ENCODE peak calls at places on chromosomes 2 and 18, in nine cellular contexts. V is neuronal stem cell, B is GM23248, R is IMR-90, C is endothelial cell of umbilical vein, H is SK-N-SH, P is K562, Y is neural progenitor cell, X is fibroblast of lung. D is an unnamed sample.
A peak's percentile ranks its signal among the peaks of the same experiment; 100 is the strongest.

GRCh38 chr2:24891201-24891600 is 28.8 kb downstream of the ADCY3 start:
- DNase-seq in V (no peak), B (no peak), R (peak; percentile 18), C (no peak), H (no peak), P (no peak), Y (no peak), X (no peak), D (peak; percentile 70)

GRCh38 chr18:77069931-77070330 is 62.7 kb downstream of the MBP start:
- DNase-seq in V (no peak), B (no peak), R (no peak), C (no peak), H (no peak), P (no peak), Y (no peak), X (no peak), D (peak; percentile 76)

GRCh38 chr2:219279151-219279915 is at the start of gene DNAJB2:
- DNase-seq in V (peak; percentile 92), B (peak; percentile 100), R (peak; percentile 99), C (peak; percentile 99), H (peak; percentile 99), P (peak; percentile 93), Y (peak; percentile 98), X (peak; percentile 99), D (peak; percentile 99)

GRCh38 chr2:19408592-19408991 is 50.2 kb upstream of the OSR1 start:
- DNase-seq in V (no peak), B (peak; percentile 41), R (peak; percentile 1), C (no peak), H (no peak), P (no peak), Y (no peak), X (peak; percentile 66), D (peak; percentile 4)

GRCh38 chr18:75654928-75655745 is 227.6 kb upstream of the SMIM21 start:
- DNase-seq in V (peak; percentile 36), B (peak; percentile 4), R (no peak), C (no peak), H (no peak), P (no peak), Y (peak; percentile 79), X (no peak), D (no peak)

GRCh38 chr2:118846667-118847446 is 591 bp downstream of the EN1 start:
- DNase-seq in V (peak; percentile 36), B (peak; percentile 83), R (no peak), C (no peak), H (peak; percentile 65), P (peak; percentile 63), Y (peak; percentile 66), X (no peak), D (peak; percentile 30)

GRCh38 chr2:40734797-40735196 is 282.9 kb upstream of the SLC8A1 start:
- DNase-seq in V (no peak), B (peak; percentile 60), R (peak; percentile 67), C (no peak), H (no peak), P (no peak), Y (no peak), X (peak; percentile 79), D (peak; percentile 70)

GRCh38 chr2:177651833-177652232 is 259.3 kb downstream of the AGPS start:
- DNase-seq in V (peak; percentile 65), B (no peak), R (no peak), C (peak; percentile 17), H (no peak), P (no peak), Y (peak; percentile 78), X (no peak), D (no peak)

GRCh38 chr2:163859951-163860350 is 124.1 kb upstream of the FIGN start:
- DNase-seq in V (no peak), B (no peak), R (peak; percentile 0), C (no peak), H (no peak), P (no peak), Y (no peak), X (no peak), D (no peak)

GRCh38 chr18:24930478-24930877 is 421.5 kb downstream of the ZNF521 start:
- DNase-seq in V (no peak), B (no peak), R (no peak), C (no peak), H (no peak), P (no peak), Y (no peak), X (no peak), D (no peak)

GRCh38 chr2:170743530-170744239 is 26.5 kb upstream of the ERICH2 start:
- DNase-seq in V (no peak), B (no peak), R (no peak), C (no peak), H (no peak), P (peak; percentile 93), Y (no peak), X (no peak), D (no peak)

GRCh38 chr18:3481696-3482210 is 31.8 kb downstream of the TGIF1 start:
- DNase-seq in V (no peak), B (peak; percentile 46), R (peak; percentile 38), C (peak; percentile 47), H (peak; percentile 52), P (peak; percentile 65), Y (peak; percentile 62), X (no peak), D (peak; percentile 54)

GRCh38 chr2:120684225-120684624 is 51.4 kb upstream of the GLI2 start:
- DNase-seq in V (no peak), B (peak; percentile 83), R (peak; percentile 86), C (no peak), H (no peak), P (no peak), Y (no peak), X (peak; percentile 39), D (no peak)

GRCh38 chr2:113806217-113806913 is 49.9 kb upstream of the SLC35F5 start:
- DNase-seq in V (no peak), B (no peak), R (no peak), C (no peak), H (no peak), P (no peak), Y (no peak), X (no peak), D (peak; percentile 89)

GRCh38 chr2:43129676-43130547 is 96.5 kb downstream of the ZFP36L2 start:
- DNase-seq in V (no peak), B (no peak), R (peak; percentile 43), C (no peak), H (peak; percentile 44), P (no peak), Y (no peak), X (peak; percentile 61), D (no peak)

DNA sequence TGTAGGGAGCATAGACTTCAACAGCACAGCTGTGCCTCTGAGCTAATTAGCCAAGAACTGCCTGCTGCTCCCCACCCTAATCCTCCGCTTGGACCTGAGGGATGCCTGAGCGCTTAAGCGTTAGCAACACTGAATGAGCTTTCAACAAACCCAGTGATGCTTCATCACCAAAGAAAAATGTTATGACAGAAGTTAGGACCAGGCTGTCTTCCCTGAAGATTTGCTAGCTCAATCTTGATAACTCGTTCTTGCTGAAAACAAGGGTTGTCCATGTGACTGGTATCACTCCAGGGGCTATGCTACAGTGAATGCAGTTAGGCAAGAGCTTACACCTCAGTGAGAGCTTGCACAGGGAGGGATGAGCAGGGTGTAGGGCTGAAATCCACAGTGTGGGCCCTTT is 190.7 kb upstream of the SIX2 start:
- DNase-seq in V (no peak), B (peak; percentile 84), R (no peak), C (no peak), H (no peak), P (no peak), Y (peak; percentile 67), X (peak; percentile 45), D (no peak)
- H3K4me2 ChIP-seq in V (no peak overlapping the region), B (peak overlapping the region; percentile 51), R (no peak overlapping the region), C (no peak overlapping the region), H (no peak overlapping the region), P (no peak overlapping the region), Y (peak overlapping the region; percentile 55), X (no peak overlapping the region), D (no peak overlapping the region)

GRCh38 chr2:70903171-70903570 is 32.5 kb upstream of the ATP6V1B1 start:
- DNase-seq in V (no peak), B (no peak), R (no peak), C (no peak), H (no peak), P (no peak), Y (no peak), X (no peak), D (no peak)

GRCh38 chr2:70906022-70906421 is 29.7 kb upstream of the ATP6V1B1 start:
- DNase-seq in V (no peak), B (no peak), R (no peak), C (no peak), H (no peak), P (no peak), Y (no peak), X (no peak), D (no peak)

GRCh38 chr2:70903641-70904340 is 31.9 kb upstream of the ATP6V1B1 start:
- DNase-seq in V (no peak), B (no peak), R (no peak), C (no peak), H (no peak), P (no peak), Y (peak; percentile 62), X (no peak), D (no peak)

GRCh38 chr2:70905443-70905842 is 30.3 kb upstream of the ATP6V1B1 start:
- DNase-seq in V (no peak), B (no peak), R (no peak), C (no peak), H (no peak), P (no peak), Y (no peak), X (no peak), D (no peak)

GRCh38 chr2:70904371-70905216 is 31.1 kb upstream of the ATP6V1B1 start:
- DNase-seq in V (no peak), B (no peak), R (no peak), C (no peak), H (no peak), P (no peak), Y (peak; percentile 81), X (no peak), D (no peak)
- H3K27me3 ChIP-seq in V (peaks cover 2% of the 10 kb centered on the region), B (peaks cover 17% of the 10 kb centered on the region), R (peaks cover 15% of the 10 kb centered on the region), C (peaks cover 94% of the 10 kb centered on the region), H (no peaks in the 10 kb centered on the region), P (peaks cover 73% of the 10 kb centered on the region), Y (peaks cover 100% of the 10 kb centered on the region), X (peaks cover 5% of the 10 kb centered on the region), D (peaks cover 3% of the 10 kb centered on the region)

GRCh38 chr2:239912938-239913631 is 112.1 kb downstream of the NDUFA10 start:
- DNase-seq in V (no peak), B (no peak), R (no peak), C (no peak), H (no peak), P (no peak), Y (no peak), X (no peak), D (no peak)
- H3K4me2 ChIP-seq in V (no peak overlapping the region), B (no peak overlapping the region), R (no peak overlapping the region), C (no peak overlapping the region), H (no peak overlapping the region), P (no peak overlapping the region), Y (no peak overlapping the region), X (no peak overlapping the region), D (no peak overlapping the region)

DNA sequence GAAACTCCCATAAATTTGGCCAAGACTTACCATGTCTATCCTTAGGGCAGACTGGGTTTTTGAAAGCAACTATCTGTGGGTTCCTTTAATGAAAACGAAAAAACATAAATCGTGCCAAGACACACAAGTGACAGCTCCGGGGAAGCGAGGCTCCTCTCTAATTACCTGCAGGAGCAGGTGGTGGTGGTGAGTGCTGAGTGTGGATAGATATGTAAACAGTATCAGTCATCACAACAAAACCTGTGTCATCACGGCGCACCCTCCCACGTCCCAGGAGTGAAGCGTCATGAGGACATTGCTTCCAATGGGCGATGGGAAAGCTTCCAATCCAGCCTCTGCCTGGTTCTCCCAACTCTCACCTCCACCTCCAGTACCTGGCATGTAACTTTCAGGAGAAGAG is 31.3 kb downstream of the ACKR3 start:
- DNase-seq in V (no peak), B (no peak), R (no peak), C (no peak), H (no peak), P (no peak), Y (no peak), X (no peak), D (peak; percentile 52)
- H3K27me3 ChIP-seq in V (no peaks in the 10 kb centered on the region), B (peaks cover 28% of the 10 kb centered on the region), R (peaks cover 12% of the 10 kb centered on the region), C (peaks cover 2% of the 10 kb centered on the region), H (peaks cover 14% of the 10 kb centered on the region), P (peaks cover 16% of the 10 kb centered on the region), Y (no peaks in the 10 kb centered on the region), X (no peaks in the 10 kb centered on the region), D (no peaks in the 10 kb centered on the region)

D was measured in PC-3.